ENCODE peak calls at places on chromosomes 11 and 22, in seven cellular contexts. N is H1, I is HCT116, E is SK-N-SH, T is K562, V is GM12878, P is HepG2. O is an unnamed sample.

GRCh38 chr11:109033627-109034340 is 368.9 kb downstream of the DDX10 start:
- DNase-seq in T (no peak), I (no peak), V (no peak), P (no peak), N (no peak), E (no peak), O (no peak)

GRCh38 chr11:119505861-119506260 is 82.9 kb upstream of the THY1 start:
- DNase-seq in T (no peak), E (no peak), V (no peak), P (no peak), N (no peak), I (no peak), O (no peak)

GRCh38 chr11:124841765-124842700 is 23.2 kb upstream of the ROBO3 start:
- DNase-seq in V (no peak), N (no peak), T (no peak), E (no peak), I (no peak), P (no peak), O (no peak)

GRCh38 chr22:20018001-20018400 is 1.4 kb upstream of the ARVCF start:
- DNase-seq in T (no peak), N (no peak), E (no peak), I (no peak), P (no peak), V (no peak), O (no peak)

GRCh38 chr11:26227311-26227710 is 104.6 kb upstream of the ANO3 start:
- DNase-seq in N (no peak), I (no peak), E (peak; percentile 37), V (peak; percentile 24), P (peak; percentile 4), T (no peak), O (peak; percentile 65)

GRCh38 chr11:8744423-8744822 is 61.8 kb downstream of the RPL27A start:
- DNase-seq in T (no peak), P (no peak), E (no peak), N (no peak), I (no peak), V (no peak), O (no peak)

GRCh38 chr11:293293-293851 is 4.4 kb downstream of the PGGHG start:
- DNase-seq in V (no peak), T (no peak), E (no peak), P (no peak), I (no peak), N (no peak), O (no peak)

GRCh38 chr22:28983190-28983589 is 78.4 kb downstream of the C22orf31 start:
- DNase-seq in T (no peak), I (no peak), N (no peak), V (no peak), P (no peak), E (no peak), O (no peak)

GRCh38 chr11:95322546-95322945 is 91.5 kb upstream of the SESN3 start:
- DNase-seq in P (no peak), V (no peak), T (no peak), E (no peak), I (no peak), N (no peak), O (no peak)

GRCh38 chr22:27850000-27850465 is 48.5 kb upstream of the MN1 start:
- DNase-seq in N (peak; percentile 42), P (peak; percentile 78), V (no peak), I (no peak), E (no peak), T (no peak), O (no peak)

GRCh38 chr11:112958670-112959069 is 2.5 kb upstream of the NCAM1 start:
- DNase-seq in I (no peak), V (no peak), T (no peak), P (no peak), N (no peak), E (no peak), O (no peak)

GRCh38 chr22:36125434-36125833 is 35.1 kb downstream of the APOL3 start:
- DNase-seq in V (no peak), I (no peak), E (no peak), P (peak; percentile 77), T (no peak), N (no peak), O (no peak)

GRCh38 chr22:36125994-36126531 is 34.5 kb downstream of the APOL3 start:
- DNase-seq in E (no peak), T (no peak), V (no peak), N (no peak), P (no peak), I (no peak), O (no peak)

DNA sequence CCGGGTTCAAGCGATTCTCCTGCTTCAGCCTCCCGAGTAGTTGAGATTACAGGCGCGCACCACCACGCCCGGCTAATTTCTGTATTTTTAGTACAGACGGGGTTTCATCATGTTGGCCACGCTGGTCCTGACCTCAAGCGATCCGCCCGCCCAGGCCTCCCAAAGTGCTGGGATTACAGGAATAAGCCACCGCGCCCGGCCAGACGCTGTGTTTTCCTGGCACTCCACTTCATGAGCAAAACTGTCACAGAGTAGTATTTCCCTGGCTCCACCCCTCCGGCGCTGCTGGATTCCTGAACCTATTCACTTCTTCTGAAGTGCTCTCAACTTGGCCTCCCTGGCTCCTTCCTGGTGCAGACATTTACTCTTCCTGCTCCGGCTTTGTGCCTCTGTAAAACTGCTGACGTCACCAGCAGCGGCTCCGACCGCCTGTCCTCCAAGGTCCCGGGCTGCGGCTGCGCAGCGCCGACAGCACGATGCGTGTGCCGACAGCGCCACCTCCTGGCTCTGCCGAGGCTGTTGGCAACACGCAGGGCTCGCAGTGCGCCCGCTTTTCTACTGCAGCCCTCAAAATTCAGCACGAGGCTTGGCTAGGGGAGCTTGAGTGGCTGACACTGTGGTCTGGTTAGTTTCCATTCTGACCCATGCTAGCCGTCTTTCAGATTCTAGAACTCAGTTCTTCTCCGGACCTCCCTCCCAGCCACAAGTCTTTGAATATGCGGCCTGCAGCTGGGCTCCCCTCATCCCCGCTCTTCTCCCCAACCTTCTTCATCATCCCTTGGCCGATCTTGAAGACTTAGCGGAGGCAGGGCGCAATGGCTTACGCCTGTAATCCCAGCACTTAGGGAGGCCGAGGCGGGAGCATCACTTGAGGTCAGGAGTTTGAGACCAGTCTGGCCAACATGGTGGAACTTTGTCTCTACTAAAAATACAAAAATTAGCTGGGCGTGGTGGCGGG is 36.6 kb downstream of the APOL3 start:
- DNase-seq in V (peak; percentile 52), P (peak; percentile 93), N (peak; percentile 93), T (peak; percentile 89), E (peak; percentile 92), I (peak; percentile 83), O (peak; percentile 52)
- H3K4me3 ChIP-seq in V (peak overlapping the region; percentile 26), P (peak overlapping the region; percentile 71), N (no peak overlapping the region), T (no peak overlapping the region), E (no peak overlapping the region), I (no peak overlapping the region), O (peak overlapping the region; percentile 31)

GRCh38 chr22:25382762-25383161 is 163.3 kb downstream of the CRYBB2 start:
- DNase-seq in T (no peak), N (no peak), V (no peak), P (no peak), I (no peak), E (no peak), O (no peak)
- TF ChIP-seq CTCF in T (no peak), N (peak; percentile 46), V (peak; percentile 47), P (peak; percentile 55), I (no peak), E (no peak), O (no peak)

GRCh38 chr11:116833816-116834534 is 3.4 kb downstream of the APOA1 start:
- DNase-seq in E (no peak), I (no peak), P (peak; percentile 53), N (no peak), V (no peak), T (no peak), O (no peak)

GRCh38 chr11:116830184-116830912 is 641 bp downstream of the APOC3 start:
- DNase-seq in P (no peak), V (no peak), N (no peak), I (no peak), E (no peak), T (no peak), O (no peak)

GRCh38 chr11:116831790-116832349 is 2.2 kb downstream of the APOC3 start:
- DNase-seq in P (no peak), T (no peak), V (no peak), I (no peak), E (no peak), N (no peak), O (no peak)

GRCh38 chr11:116833491-116833815 is 3.7 kb downstream of the APOC3 start:
- DNase-seq in V (no peak), P (no peak), T (no peak), E (no peak), N (no peak), I (no peak), O (no peak)

DNA sequence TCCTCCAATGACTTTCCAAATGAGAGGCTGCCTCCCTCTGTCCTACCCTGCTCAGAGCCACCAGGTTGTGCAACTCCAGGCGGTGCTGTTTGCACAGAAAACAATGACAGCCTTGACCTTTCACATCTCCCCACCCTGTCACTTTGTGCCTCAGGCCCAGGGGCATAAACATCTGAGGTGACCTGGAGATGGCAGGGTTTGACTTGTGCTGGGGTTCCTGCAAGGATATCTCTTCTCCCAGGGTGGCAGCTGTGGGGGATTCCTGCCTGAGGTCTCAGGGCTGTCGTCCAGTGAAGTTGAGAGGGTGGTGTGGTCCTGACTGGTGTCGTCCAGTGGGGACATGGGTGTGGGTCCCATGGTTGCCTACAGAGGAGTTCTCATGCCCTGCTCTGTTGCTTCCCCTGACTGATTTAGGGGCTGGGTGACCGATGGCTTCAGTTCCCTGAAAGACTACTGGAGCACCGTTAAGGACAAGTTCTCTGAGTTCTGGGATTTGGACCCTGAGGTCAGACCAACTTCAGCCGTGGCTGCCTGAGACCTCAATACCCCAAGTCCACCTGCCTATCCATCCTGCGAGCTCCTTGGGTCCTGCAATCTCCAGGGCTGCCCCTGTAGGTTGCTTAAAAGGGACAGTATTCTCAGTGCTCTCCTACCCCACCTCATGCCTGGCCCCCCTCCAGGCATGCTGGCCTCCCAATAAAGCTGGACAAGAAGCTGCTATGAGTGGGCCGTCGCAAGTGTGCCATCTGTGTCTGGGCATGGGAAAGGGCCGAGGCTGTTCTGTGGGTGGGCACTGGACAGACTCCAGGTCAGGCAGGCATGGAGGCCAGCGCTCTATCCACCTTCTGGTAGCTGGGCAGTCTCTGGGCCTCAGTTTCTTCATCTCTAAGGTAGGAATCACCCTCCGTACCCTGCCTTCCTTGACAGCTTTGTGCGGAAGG is 2.9 kb downstream of the APOC3 start:
- DNase-seq in I (no peak), T (no peak), E (no peak), V (no peak), N (no peak), P (peak; percentile 93), O (no peak)
- TF ChIP-seq SIN3A in I (no peak), T (no peak), E (no peak), V (no peak), N (no peak), P (peak; percentile 93), O (no peak)

DNA sequence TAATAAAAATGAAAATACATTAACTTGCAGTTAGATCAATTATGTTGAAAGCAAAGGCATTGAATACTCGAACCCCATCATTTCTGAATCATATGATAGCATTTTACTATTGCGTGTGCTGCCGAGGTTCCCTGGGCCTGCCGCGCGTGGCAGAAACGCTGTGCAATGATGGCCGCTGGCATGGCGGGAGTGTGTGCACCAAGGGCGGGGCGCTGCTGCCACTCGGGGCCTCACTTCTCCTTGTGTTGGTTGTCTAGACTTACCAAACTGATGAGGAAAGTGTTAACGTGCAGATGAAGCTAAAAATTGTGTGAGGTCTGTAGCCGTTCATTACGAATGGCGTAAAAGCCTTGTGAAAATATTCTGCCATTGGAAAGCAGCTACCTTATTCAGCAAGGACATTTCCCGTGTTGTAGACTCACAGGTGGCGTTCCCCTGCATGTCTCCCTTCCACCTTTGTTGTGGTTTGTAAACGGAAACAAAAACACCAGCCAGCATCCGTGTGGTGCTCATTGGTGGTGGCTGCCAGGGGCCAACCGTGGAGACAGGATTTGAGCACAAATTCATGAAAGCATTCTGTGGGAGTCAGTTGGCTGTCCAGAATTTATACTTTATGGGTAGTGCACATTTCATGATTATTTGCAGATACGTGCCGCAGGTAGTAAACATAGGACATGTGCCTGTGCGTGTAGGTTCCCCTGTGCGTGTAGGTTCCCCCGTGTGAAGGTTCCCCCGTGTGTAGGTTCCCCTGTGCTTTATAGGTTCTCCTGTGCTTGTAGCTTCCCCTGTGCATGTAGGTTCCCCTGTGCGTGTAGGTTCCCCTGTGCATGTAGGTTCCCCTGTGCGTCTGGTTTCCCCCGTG is 5.9 kb upstream of the GRAMD4 start:
- DNase-seq in E (no peak), T (no peak), I (no peak), P (no peak), N (no peak), V (peak; percentile 70), O (no peak)
- H3K4me3 ChIP-seq in E (no peak overlapping the region), T (no peak overlapping the region), I (no peak overlapping the region), P (no peak overlapping the region), N (no peak overlapping the region), V (peak overlapping the region; percentile 60), O (no peak overlapping the region)

O was measured in Panc1.